ENCODE peak calls at places on chromosomes 7 and 10, in seven cellular contexts. I is prostate gland; R is H54; N is activated CD8-positive, alpha-beta memory T cell treated with anti-CD3 and anti-CD28 coated beads, Interleukin-2, amount 50 U/mL, for 48 hours; T is CD8-positive, alpha-beta T cell; V is M059J; F is NCI-H1105 treated with DMSO at 0.1 percent for 48 hours. Z is an unnamed sample.

GRCh38 chr10:126247454-126247975 is 140.8 kb downstream of the ADAM12 start:
- DNase-seq in I (no peak), R (peak; percentile 65), N (no peak), T (no peak), V (peak; percentile 99), F (no peak), Z (peak; percentile 97)

GRCh38 chr7:158473946-158474345 is 113.7 kb downstream of the PTPRN2 start:
- DNase-seq in I (no peak), R (no peak), N (no peak), T (no peak), V (no peak), F (no peak), Z (no peak)

GRCh38 chr7:65339257-65339656 is 34.4 kb upstream of the ZNF92 start:
- DNase-seq in I (no peak), R (no peak), N (no peak), T (no peak), V (peak; percentile 6), F (no peak), Z (no peak)

GRCh38 chr7:55569797-55570196 is 2.5 kb downstream of the VOPP1 start:
- DNase-seq in I (no peak), R (no peak), N (peak; percentile 67), T (no peak), V (no peak), F (no peak), Z (no peak)

GRCh38 chr7:4025694-4026615 is 656.1 kb upstream of the FOXK1 start:
- DNase-seq in I (no peak), R (no peak), N (no peak), T (no peak), V (no peak), F (no peak), Z (no peak)

GRCh38 chr10:124180044-124180745 is 86.8 kb upstream of the CHST15 start:
- DNase-seq in I (no peak), R (no peak), N (no peak), T (no peak), V (no peak), F (no peak), Z (no peak)

GRCh38 chr10:67141300-67141699 is 215.5 kb downstream of the LRRTM3 start:
- DNase-seq in I (no peak), R (no peak), N (no peak), T (no peak), V (no peak), F (no peak), Z (no peak)

GRCh38 chr10:58350619-58351323 is 16.0 kb downstream of the UBE2D1 start:
- DNase-seq in I (no peak), R (no peak), N (no peak), T (no peak), V (no peak), F (no peak), Z (no peak)

GRCh38 chr10:10532274-10532673 is 485.4 kb upstream of the CELF2 start:
- DNase-seq in I (no peak), R (no peak), N (no peak), T (no peak), V (no peak), F (no peak), Z (no peak)

GRCh38 chr7:134165266-134165665 is 38.1 kb downstream of the LRGUK start:
- DNase-seq in I (no peak), R (no peak), N (no peak), T (no peak), V (no peak), F (no peak), Z (no peak)

GRCh38 chr7:105853931-105854419 is 22.4 kb downstream of the ATXN7L1 start:
- DNase-seq in I (no peak), R (no peak), N (peak; percentile 37), T (no peak), V (no peak), F (no peak), Z (no peak)

GRCh38 chr7:96998765-96999164 is 6.6 kb upstream of the DLX6 start:
- DNase-seq in I (no peak), R (no peak), N (no peak), T (no peak), V (no peak), F (no peak), Z (no peak)

GRCh38 chr10:6763417-6763816 is 183.3 kb upstream of the PRKCQ start:
- DNase-seq in I (no peak), R (no peak), N (no peak), T (no peak), V (no peak), F (no peak), Z (no peak)

GRCh38 chr10:16700331-16700730 is 116.9 kb downstream of the RSU1 start:
- DNase-seq in I (no peak), R (no peak), N (no peak), T (no peak), V (no peak), F (no peak), Z (no peak)

GRCh38 chr7:74372511-74373111 is 81.1 kb upstream of the GTF2IRD1 start:
- DNase-seq in I (no peak), R (no peak), N (no peak), T (no peak), V (no peak), F (no peak), Z (no peak)

GRCh38 chr7:108452707-108453106 is 3.5 kb downstream of the NRCAM start:
- DNase-seq in I (no peak), R (no peak), N (no peak), T (no peak), V (peak; percentile 40), F (peak; percentile 59), Z (peak; percentile 34)

GRCh38 chr10:102519246-102519805 is 15.6 kb downstream of the SUFU start:
- DNase-seq in I (no peak), R (no peak), N (no peak), T (no peak), V (no peak), F (no peak), Z (no peak)

GRCh38 chr10:101066890-101067355 is 5.1 kb downstream of the KAZALD1 start:
- DNase-seq in I (no peak), R (no peak), N (no peak), T (no peak), V (no peak), F (no peak), Z (no peak)

GRCh38 chr7:45525057-45525456 is 49.1 kb upstream of the ADCY1 start:
- DNase-seq in I (no peak), R (no peak), N (no peak), T (no peak), V (no peak), F (no peak), Z (no peak)

GRCh38 chr7:141788296-141788695 is 1.7 kb upstream of the TAS2R5 start:
- DNase-seq in I (no peak), R (no peak), N (no peak), T (no peak), V (no peak), F (no peak), Z (no peak)

GRCh38 chr7:137648166-137648565 is 198.6 kb downstream of the DGKI start:
- DNase-seq in I (no peak), R (no peak), N (no peak), T (no peak), V (no peak), F (no peak), Z (no peak)

GRCh38 chr10:118343115-118343514 is 991 bp upstream of the FAM204A start:
- DNase-seq in I (no peak), R (no peak), N (no peak), T (no peak), V (peak; percentile 44), F (no peak), Z (peak; percentile 13)

GRCh38 chr10:91590142-91590903 is 42.5 kb downstream of the PPP1R3C start:
- DNase-seq in I (peak; percentile 72), R (no peak), N (no peak), T (no peak), V (peak; percentile 90), F (no peak), Z (peak; percentile 84)

GRCh38 chr7:36982749-36983148 is 258.5 kb upstream of the AOAH start:
- DNase-seq in I (no peak), R (no peak), N (no peak), T (no peak), V (no peak), F (no peak), Z (no peak)

GRCh38 chr10:54904833-54905232 is 103.8 kb upstream of the PCDH15 start:
- DNase-seq in I (no peak), R (no peak), N (no peak), T (no peak), V (no peak), F (no peak), Z (no peak)

GRCh38 chr10:10128387-10128786 is 889.3 kb upstream of the CELF2 start:
- DNase-seq in I (no peak), R (no peak), N (no peak), T (no peak), V (no peak), F (no peak), Z (peak; percentile 35)

GRCh38 chr10:118423800-118424479 is 81.8 kb upstream of the FAM204A start:
- DNase-seq in I (peak; percentile 63), R (peak; percentile 53), N (peak; percentile 78), T (peak; percentile 28), V (peak; percentile 74), F (peak; percentile 67), Z (peak; percentile 78)

GRCh38 chr7:133789951-133790350 is 337.2 kb upstream of the LRGUK start:
- DNase-seq in I (no peak), R (no peak), N (no peak), T (no peak), V (no peak), F (no peak), Z (no peak)

GRCh38 chr10:6300106-6300783 is 97.5 kb downstream of the PFKFB3 start:
- DNase-seq in I (no peak), R (no peak), N (peak; percentile 61), T (peak; percentile 6), V (peak; percentile 67), F (no peak), Z (peak; percentile 87)

Z was measured in HT1080.